ENCODE peak calls at places on chromosome 19, in six cellular contexts. T is H1, W is HCT116, Q is WTC11, V is K562, O is GM12878. X is an unnamed sample.

GRCh38 chr19:6464070-6464873 is at the start of gene CRB3:
- DNase-seq in T (peak; percentile 99), W (peak; percentile 80), Q (peak; percentile 99), V (no peak), O (no peak), X (peak; percentile 73)

GRCh38 chr19:56252699-56253422 is 19.7 kb upstream of the EDDM13 start:
- DNase-seq in T (peak; percentile 98), W (peak; percentile 70), Q (peak; percentile 96), V (peak; percentile 81), O (no peak), X (peak; percentile 35)

GRCh38 chr19:13953021-13953531 is 767 bp downstream of the DCAF15 start:
- DNase-seq in T (no peak), W (no peak), Q (peak; percentile 32), V (peak; percentile 67), O (no peak), X (no peak)

GRCh38 chr19:29260477-29261317 is 47.7 kb upstream of the UQCRFS1 start:
- DNase-seq in T (peak; percentile 74), W (peak; percentile 36), Q (peak; percentile 74), V (peak; percentile 58), O (peak; percentile 3), X (peak; percentile 49)

GRCh38 chr19:23792784-23793183 is 34.1 kb upstream of the ZNF681 start:
- DNase-seq in T (no peak), W (no peak), Q (no peak), V (no peak), O (no peak), X (no peak)

GRCh38 chr19:3125900-3126524 is 9.8 kb upstream of the GNA15 start:
- DNase-seq in T (peak; percentile 87), W (peak; percentile 60), Q (peak; percentile 85), V (peak; percentile 75), O (no peak), X (peak; percentile 43)

GRCh38 chr19:23527797-23528196 is 132.5 kb upstream of the ZNF91 start:
- DNase-seq in T (no peak), W (no peak), Q (no peak), V (no peak), O (peak; percentile 27), X (no peak)

GRCh38 chr19:35346193-35347052 is 1.3 kb upstream of the FFAR1 start:
- DNase-seq in T (peak; percentile 31), W (no peak), Q (no peak), V (peak; percentile 12), O (peak; percentile 74), X (peak; percentile 16)

GRCh38 chr19:45444318-45445041 is 20.8 kb upstream of the ERCC1 start:
- DNase-seq in T (peak; percentile 96), W (no peak), Q (peak; percentile 96), V (peak; percentile 94), O (no peak), X (peak; percentile 80)

GRCh38 chr19:33368074-33368864 is 5.2 kb upstream of the CEBPG start:
- DNase-seq in T (no peak), W (no peak), Q (no peak), V (no peak), O (no peak), X (no peak)

GRCh38 chr19:3656073-3656746 is 29.6 kb upstream of the CACTIN start:
- DNase-seq in T (no peak), W (no peak), Q (no peak), V (no peak), O (no peak), X (no peak)

GRCh38 chr19:2750739-2751437 is 11.1 kb upstream of the SLC39A3 start:
- DNase-seq in T (no peak), W (no peak), Q (no peak), V (no peak), O (no peak), X (no peak)

GRCh38 chr19:55257461-55258411 is 1.1 kb downstream of the PPP6R1 start:
- DNase-seq in T (peak; percentile 59), W (no peak), Q (no peak), V (peak; percentile 49), O (no peak), X (no peak)

GRCh38 chr19:56142897-56143434 is 1.9 kb downstream of the ZNF444 start:
- DNase-seq in T (no peak), W (no peak), Q (no peak), V (no peak), O (no peak), X (no peak)

GRCh38 chr19:8320564-8321066 is 560 bp downstream of the NDUFA7 start:
- DNase-seq in T (no peak), W (no peak), Q (no peak), V (peak; percentile 11), O (no peak), X (peak; percentile 25)

GRCh38 chr19:16338470-16339360 is 14.1 kb downstream of the KLF2 start:
- DNase-seq in T (no peak), W (peak; percentile 56), Q (no peak), V (no peak), O (peak; percentile 59), X (peak; percentile 28)

GRCh38 chr19:16449330-16449961 is 22.3 kb downstream of the EPS15L1 start:
- DNase-seq in T (no peak), W (no peak), Q (no peak), V (no peak), O (peak; percentile 95), X (no peak)

GRCh38 chr19:40465025-40465780 is at the start of gene BLVRB:
- DNase-seq in T (no peak), W (no peak), Q (no peak), V (peak; percentile 25), O (no peak), X (peak; percentile 52)

GRCh38 chr19:29550896-29551295 is 25.1 kb downstream of the VSTM2B start:
- DNase-seq in T (peak; percentile 20), W (no peak), Q (no peak), V (no peak), O (no peak), X (no peak)

GRCh38 chr19:47886010-47886559 is at the start of gene SULT2A1:
- DNase-seq in T (no peak), W (no peak), Q (no peak), V (no peak), O (no peak), X (peak; percentile 92)

GRCh38 chr19:41595258-41595889 is 19.4 kb downstream of the CEACAM21 start:
- DNase-seq in T (peak; percentile 52), W (peak; percentile 74), Q (peak; percentile 65), V (peak; percentile 59), O (peak; percentile 40), X (peak; percentile 61)

GRCh38 chr19:7868326-7868670 is 5.9 kb downstream of the PRR36 start:
- DNase-seq in T (no peak), W (no peak), Q (no peak), V (no peak), O (no peak), X (no peak)

GRCh38 chr19:52492201-52492960 is 35.1 kb upstream of the ZNF808 start:
- DNase-seq in T (peak; percentile 94), W (no peak), Q (peak; percentile 97), V (peak; percentile 7), O (no peak), X (no peak)

GRCh38 chr19:15114153-15114540 is 6.9 kb downstream of the SYDE1 start:
- DNase-seq in T (no peak), W (no peak), Q (no peak), V (no peak), O (no peak), X (no peak)

GRCh38 chr19:5128932-5129389 is 160.0 kb downstream of the KDM4B start:
- DNase-seq in T (no peak), W (no peak), Q (no peak), V (no peak), O (no peak), X (no peak)

DNA sequence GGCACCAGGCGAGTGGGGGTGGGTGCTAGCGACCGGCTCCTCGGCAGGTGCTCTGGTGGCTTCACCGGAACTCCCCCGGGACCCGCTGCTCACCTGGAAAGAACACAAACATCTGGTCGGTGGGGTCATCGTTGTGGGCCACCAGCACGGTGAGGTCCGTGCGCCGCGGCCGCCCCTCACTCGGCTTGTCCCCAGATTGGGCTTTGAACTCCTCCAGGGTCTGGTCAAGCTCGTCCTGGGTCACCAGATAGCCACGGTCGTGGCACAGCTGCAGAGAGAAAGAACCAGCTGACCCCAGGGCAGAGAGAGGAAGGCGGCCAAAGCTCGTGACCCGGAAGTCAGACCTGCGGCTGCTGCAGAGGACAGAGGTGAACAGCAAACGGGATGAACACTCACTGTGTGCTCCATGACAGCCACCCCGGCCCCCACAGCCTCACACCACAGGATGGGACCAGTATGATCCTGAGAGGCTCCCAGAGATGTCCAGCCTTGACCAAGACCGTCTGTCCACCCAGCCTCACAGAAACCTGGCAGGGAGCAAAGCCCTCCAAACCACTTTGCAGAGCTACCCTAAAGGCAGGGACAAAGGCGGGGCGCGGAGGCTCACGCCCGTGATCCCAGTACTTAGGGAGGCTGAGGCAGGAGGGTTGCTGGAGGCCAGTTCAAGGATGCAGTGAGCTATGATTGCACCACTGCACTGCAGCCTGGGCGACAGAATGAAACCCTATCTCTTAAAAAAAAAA is 1.2 kb downstream of the POLR2E start:
- DNase-seq in T (no peak), W (no peak), Q (no peak), V (no peak), O (no peak), X (peak; percentile 29)
- TF ChIP-seq ATF3 in T (no peak), W (no peak), Q (no peak), V (no peak), O (no peak), X (no peak)

GRCh38 chr19:46610413-46610775 is 9.3 kb downstream of the CALM3 start:
- DNase-seq in T (no peak), W (no peak), Q (no peak), V (no peak), O (no peak), X (no peak)

GRCh38 chr19:46611791-46612190 is 10.7 kb downstream of the CALM3 start:
- DNase-seq in T (no peak), W (no peak), Q (no peak), V (no peak), O (no peak), X (no peak)

GRCh38 chr19:46609511-46610412 is 8.6 kb downstream of the CALM3 start:
- DNase-seq in T (no peak), W (no peak), Q (peak; percentile 9), V (no peak), O (no peak), X (no peak)

GRCh38 chr19:46608581-46609345 is 7.6 kb downstream of the CALM3 start:
- DNase-seq in T (no peak), W (no peak), Q (peak; percentile 4), V (no peak), O (no peak), X (no peak)

GRCh38 chr19:46610851-46611770 is 10.0 kb downstream of the CALM3 start:
- DNase-seq in T (no peak), W (no peak), Q (peak; percentile 8), V (no peak), O (no peak), X (no peak)
- TF ChIP-seq ATF3 in T (no peak), W (no peak), Q (no peak), V (no peak), O (no peak), X (no peak)

DNA sequence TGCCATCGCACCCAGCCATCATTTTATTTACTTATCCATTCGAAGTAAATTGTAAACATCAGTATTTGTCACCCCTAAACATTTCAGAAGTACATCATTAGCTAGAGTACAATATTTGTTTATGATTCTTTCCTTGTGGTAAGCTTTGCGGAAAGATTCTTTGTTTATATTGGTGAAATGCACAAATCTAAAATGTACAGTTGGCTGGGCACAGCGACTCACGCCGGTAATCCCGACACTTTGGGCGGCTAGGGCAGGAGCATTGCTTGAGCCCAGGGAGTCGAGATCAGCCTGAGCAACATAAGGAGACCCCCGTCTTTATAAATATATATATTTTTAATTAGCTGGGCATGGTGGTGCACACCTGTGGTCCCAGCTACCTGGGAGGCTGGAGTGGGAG is 10.1 kb downstream of the LGALS7B start:
- DNase-seq in T (no peak), W (no peak), Q (no peak), V (no peak), O (no peak), X (no peak)
- TF ChIP-seq ATF3 in T (no peak), W (no peak), Q (no peak), V (no peak), O (no peak), X (no peak)

GRCh38 chr19:19384486-19384885 is 21.0 kb upstream of the GATAD2A start:
- DNase-seq in T (no peak), W (no peak), Q (no peak), V (no peak), O (no peak), X (no peak)
- TF ChIP-seq ATF3 in T (no peak), W (no peak), Q (no peak), V (no peak), O (no peak), X (no peak)

X was measured in HepG2.